ENCODE peak calls at places on chromosomes 11 and 22, in six cellular contexts. N is mesendoderm, V is trophoblast cell, T is neural progenitor cell, G is neuronal stem cell, X is SK-N-SH. Y is an unnamed sample. For H3K4me1, the result is how much of the 10 kb centered on the place peaks cover.

GRCh38 chr11:130404727-130405126 is 23.7 kb downstream of the ADAMTS8 start:
- DNase-seq in G (no peak), V (no peak), N (no peak), X (no peak), T (no peak), Y (no peak)

GRCh38 chr22:23438216-23438615 is 141.9 kb downstream of the IGLL1 start:
- DNase-seq in V (no peak), T (no peak), X (no peak), G (no peak), N (no peak), Y (no peak)

GRCh38 chr11:3010521-3011275 is 18.6 kb upstream of the NAP1L4 start:
- DNase-seq in G (no peak), T (no peak), X (no peak), V (no peak), N (no peak), Y (no peak)

GRCh38 chr11:2462092-2462985 is 17.5 kb downstream of the KCNQ1 start:
- DNase-seq in T (no peak), G (no peak), N (no peak), V (no peak), X (no peak), Y (no peak)

GRCh38 chr11:63608353-63609345 is 5.6 kb downstream of the PLAAT3 start:
- DNase-seq in T (no peak), V (peak), X (no peak), G (no peak), N (no peak), Y (peak)

GRCh38 chr11:64233913-64234839 is at the start of gene VEGFB:
- DNase-seq in G (no peak), V (peak), N (no peak), T (peak), X (peak), Y (peak)

GRCh38 chr11:113952588-113952987 is 22.3 kb upstream of the HTR3A start:
- DNase-seq in T (no peak), G (no peak), N (no peak), X (no peak), V (no peak), Y (no peak)

GRCh38 chr11:107563702-107564101 is 1.8 kb downstream of the ALKBH8 start:
- DNase-seq in N (peak), G (no peak), V (peak), X (peak), T (peak), Y (peak)

GRCh38 chr11:100808904-100809491 is 121.9 kb downstream of the ARHGAP42 start:
- DNase-seq in N (peak), X (no peak), T (peak), G (no peak), V (no peak), Y (peak)

GRCh38 chr11:126191379-126192073 is 19.9 kb downstream of the RPUSD4 start:
- DNase-seq in G (no peak), X (no peak), N (no peak), T (no peak), V (no peak), Y (no peak)

GRCh38 chr11:46112961-46113617 is 8.2 kb downstream of the PHF21A start:
- DNase-seq in X (peak), T (peak), G (peak), V (peak), N (peak), Y (peak)

GRCh38 chr11:36608491-36609199 is 10.6 kb upstream of the RAG2 start:
- DNase-seq in G (no peak), X (no peak), V (no peak), T (no peak), N (no peak), Y (no peak)

GRCh38 chr11:67119577-67120391 is 721 bp downstream of the KDM2A start:
- DNase-seq in X (peak), V (peak), N (peak), T (peak), G (peak), Y (peak)

GRCh38 chr11:116849491-116849890 is 12.1 kb upstream of the APOA1 start:
- DNase-seq in T (no peak), N (no peak), V (no peak), X (no peak), G (no peak), Y (no peak)

GRCh38 chr11:15764948-15765347 is 591.4 kb downstream of the SOX6 start:
- DNase-seq in V (no peak), T (no peak), N (peak), X (no peak), G (no peak), Y (no peak)

GRCh38 chr11:12137005-12137690 is 26.8 kb downstream of the MICAL2 start:
- DNase-seq in T (no peak), X (no peak), G (no peak), V (peak), N (no peak), Y (no peak)

GRCh38 chr11:63445720-63446119 is 45.2 kb downstream of the PLAAT5 start:
- DNase-seq in V (no peak), N (no peak), G (no peak), X (no peak), T (no peak), Y (no peak)

GRCh38 chr11:45102810-45103621 is 43.4 kb upstream of the PRDM11 start:
- DNase-seq in V (peak), G (peak), N (peak), T (peak), X (peak), Y (peak)

GRCh38 chr11:15258433-15259350 is 144.0 kb downstream of the INSC start:
- DNase-seq in N (peak), V (peak), G (no peak), X (no peak), T (peak), Y (peak)

GRCh38 chr11:37108436-37109204 is 510.6 kb upstream of the RAG2 start:
- DNase-seq in G (no peak), N (no peak), T (no peak), V (peak), X (no peak), Y (no peak)

GRCh38 chr22:26756675-26757293 is 99.4 kb downstream of the MIAT start:
- DNase-seq in V (peak), X (peak), N (peak), T (peak), G (peak), Y (peak)
- H3K4me3 ChIP-seq in V (peak), X (peak), N (no peak), T (peak), G (peak), Y (peak)

GRCh38 chr11:110759972-110760381 is 47.7 kb upstream of the ARHGAP20 start:
- DNase-seq in T (no peak), X (no peak), G (no peak), V (no peak), N (peak), Y (peak)
- H3K4me1 ChIP-seq in T (under half), X (under half), G (under half), V (under half), N (under half), Y (half or more)

GRCh38 chr22:43956383-43956782 is 1.1 kb downstream of the SAMM50 start:
- DNase-seq in T (no peak), N (peak), G (no peak), X (no peak), V (no peak), Y (peak)
- H3K9ac ChIP-seq in T (peak), N (peak), G (no peak), X (peak), V (no peak), Y (peak)

GRCh38 chr11:65329503-65329902 is 4.1 kb upstream of the DPF2 start:
- DNase-seq in X (no peak), T (no peak), N (no peak), G (no peak), V (no peak), Y (no peak)
- H3K4me3 ChIP-seq in X (no peak), T (no peak), N (no peak), G (no peak), V (no peak), Y (no peak)

DNA sequence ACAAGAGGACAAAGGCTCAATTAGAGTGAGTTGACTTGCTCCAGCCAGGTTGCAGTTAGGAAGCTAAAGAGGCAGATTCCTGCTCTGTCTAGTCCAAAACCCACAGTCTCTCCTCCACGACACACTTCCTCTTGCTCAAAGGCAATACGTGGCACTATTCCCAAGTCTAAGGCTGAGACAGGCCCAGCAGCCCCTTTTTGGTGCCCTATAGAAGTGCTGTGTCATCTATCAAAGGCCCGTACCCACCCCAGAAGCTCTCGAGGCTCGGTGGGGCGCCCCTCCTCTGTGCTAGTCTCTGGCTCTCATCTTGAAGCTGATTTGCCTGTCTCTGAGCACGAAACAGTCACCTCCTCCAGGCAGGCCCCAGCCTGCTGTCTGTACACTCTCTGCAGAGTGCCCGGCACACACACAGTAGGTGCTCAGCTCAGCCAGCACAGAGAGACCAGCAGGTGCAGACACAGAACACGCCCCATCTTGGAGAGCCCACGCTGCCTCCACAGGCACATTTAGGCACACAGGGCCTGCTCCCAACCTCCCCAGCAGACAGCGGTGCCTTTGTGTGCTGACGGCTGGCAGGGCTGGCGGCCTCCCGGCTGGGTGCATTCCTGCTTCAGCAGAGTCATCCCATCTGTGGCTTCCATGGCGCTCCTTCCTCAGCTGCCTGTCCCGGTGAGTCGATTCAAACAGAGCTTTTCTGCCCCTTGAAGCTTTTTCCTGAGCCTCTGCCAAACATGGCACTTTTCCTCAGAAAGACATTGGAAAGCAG is 52.7 kb downstream of the MYH9 start:
- DNase-seq in G (no peak), N (peak), T (peak), X (no peak), V (peak), Y (peak)
- H3K4me1 ChIP-seq in G (under half), N (under half), T (under half), X (half or more), V (half or more), Y (half or more)

GRCh38 chr11:120563698-120564572 is 52.4 kb downstream of the GRIK4 start:
- DNase-seq in X (no peak), V (no peak), G (peak), N (peak), T (peak), Y (no peak)
- H3K9ac ChIP-seq in X (no peak), V (no peak), G (peak), N (peak), T (no peak), Y (no peak)

GRCh38 chr11:65492387-65492636 is 6.5 kb upstream of the MALAT1 start:
- DNase-seq in V (no peak), G (no peak), N (no peak), T (no peak), X (no peak), Y (no peak)

GRCh38 chr11:65493367-65494176 is 5.3 kb upstream of the MALAT1 start:
- DNase-seq in N (peak), V (peak), G (no peak), X (no peak), T (peak), Y (peak)

GRCh38 chr11:65491163-65491465 is 7.7 kb upstream of the MALAT1 start:
- DNase-seq in T (no peak), N (no peak), G (no peak), X (no peak), V (peak), Y (peak)

GRCh38 chr11:65492637-65493366 is 6.0 kb upstream of the MALAT1 start:
- DNase-seq in V (peak), T (no peak), G (no peak), X (no peak), N (peak), Y (peak)

DNA sequence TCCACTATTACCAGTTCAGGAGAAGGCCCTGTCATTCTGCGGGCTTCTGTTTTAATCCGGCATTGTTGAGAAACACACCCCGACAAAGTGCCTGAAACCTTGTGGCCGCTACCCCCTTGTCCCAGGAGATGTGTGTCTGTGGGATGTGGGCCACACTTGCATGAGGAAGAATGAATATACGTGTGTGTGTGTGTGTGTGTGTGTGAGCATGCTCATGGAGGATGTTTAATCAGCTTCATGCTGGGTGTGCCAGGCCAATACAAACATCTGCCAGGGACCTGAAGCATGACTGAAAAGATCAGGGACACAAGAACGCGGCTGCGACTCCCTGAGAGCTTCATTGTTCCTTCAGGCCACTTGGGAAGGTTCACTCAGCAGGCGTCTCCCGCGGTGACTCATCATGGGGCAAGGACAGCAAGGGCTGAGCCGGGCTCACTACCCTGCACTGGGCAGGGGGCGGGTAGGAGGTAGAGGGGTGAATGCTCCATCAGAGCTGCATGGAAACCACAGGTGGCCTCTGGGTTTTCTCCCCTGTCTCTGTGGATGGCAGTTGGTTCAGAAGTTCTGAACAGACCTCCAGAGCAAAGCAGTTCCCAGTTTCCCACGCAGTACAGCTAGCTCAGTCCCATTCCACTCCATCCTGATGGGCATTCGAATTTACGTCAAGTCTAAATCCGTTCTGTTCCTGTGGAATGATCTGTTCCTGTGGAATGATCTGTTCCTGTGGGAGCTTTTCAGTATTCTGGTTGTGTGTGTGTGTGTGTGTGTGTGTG is 7.0 kb upstream of the MALAT1 start:
- DNase-seq in G (no peak), V (peak), N (peak), T (peak), X (no peak), Y (peak)
- H3K4me3 ChIP-seq in G (no peak), V (no peak), N (no peak), T (no peak), X (peak), Y (peak)